ENCODE peak calls at places on chromosomes 12 and 14, in six cellular contexts. X is right lobe of liver; K is naive B cell; P is sciatic nerve; Z is aorta; O is activated CD4-positive, alpha-beta T cell treated with anti-CD3 and anti-CD28 coated beads for 36 hours. R is an unnamed sample.

GRCh38 chr12:132454154-132454948 is 35.6 kb upstream of the FBRSL1 start:
- ATAC-seq in O (no peak), K (no peak), X (no peak), Z (no peak), P (no peak), R (no peak)

GRCh38 chr14:34029921-34030334 is 79.1 kb upstream of the EGLN3 start:
- ATAC-seq in P (peak; percentile 96), X (no peak), O (no peak), Z (peak; percentile 75), K (no peak), R (peak; percentile 77)

GRCh38 chr14:92507174-92507768 is 6.3 kb upstream of the RIN3 start:
- ATAC-seq in P (peak; percentile 48), Z (no peak), X (peak; percentile 18), K (peak; percentile 87), O (no peak), R (no peak)

GRCh38 chr12:124687695-124688301 is 120.4 kb upstream of the NCOR2 start:
- ATAC-seq in K (peak; percentile 36), O (peak; percentile 33), X (peak; percentile 30), P (peak; percentile 54), Z (peak; percentile 37), R (peak; percentile 27)

GRCh38 chr14:55416866-55417265 is 5.2 kb upstream of the ATG14 start:
- ATAC-seq in P (no peak), X (no peak), O (peak; percentile 67), K (no peak), Z (no peak), R (no peak)

GRCh38 chr14:33163109-33163508 is 224.4 kb downstream of the NPAS3 start:
- ATAC-seq in O (no peak), K (no peak), Z (no peak), P (no peak), X (no peak), R (no peak)

GRCh38 chr12:106744600-106744999 is 29.9 kb upstream of the RIC8B start:
- ATAC-seq in K (no peak), X (no peak), Z (no peak), P (no peak), O (no peak), R (no peak)

GRCh38 chr12:111170559-111170958 is 198.3 kb downstream of the PHETA1 start:
- ATAC-seq in X (peak; percentile 3), O (no peak), P (peak; percentile 72), Z (no peak), K (peak; percentile 73), R (peak; percentile 14)

GRCh38 chr12:6959376-6960290 is 8.5 kb downstream of the PTPN6 start:
- ATAC-seq in O (no peak), K (peak; percentile 52), X (peak; percentile 1), P (peak; percentile 7), Z (no peak), R (peak; percentile 20)

GRCh38 chr14:25097120-25097519 is 47.2 kb upstream of the STXBP6 start:
- ATAC-seq in K (no peak), X (no peak), O (no peak), P (no peak), Z (no peak), R (no peak)

GRCh38 chr14:52922656-52923055 is 28.2 kb downstream of the FERMT2 start:
- ATAC-seq in K (no peak), Z (no peak), P (no peak), O (no peak), X (no peak), R (no peak)

GRCh38 chr14:96267336-96267735 is 11.3 kb downstream of the BDKRB1 start:
- ATAC-seq in O (no peak), P (peak; percentile 19), K (no peak), X (peak; percentile 21), Z (no peak), R (no peak)

GRCh38 chr12:6183689-6184441 is 16.3 kb upstream of the CD9 start:
- ATAC-seq in Z (peak; percentile 31), K (no peak), O (no peak), X (peak; percentile 71), P (peak; percentile 12), R (peak; percentile 59)

GRCh38 chr14:23538785-23539184 is 12.8 kb downstream of the ZFHX2 start:
- ATAC-seq in X (no peak), K (no peak), O (no peak), P (peak; percentile 53), Z (peak; percentile 53), R (no peak)

GRCh38 chr14:35088514-35088913 is 33.3 kb downstream of the PPP2R3C start:
- ATAC-seq in O (no peak), K (no peak), Z (no peak), X (no peak), P (no peak), R (no peak)

GRCh38 chr12:47883663-47884195 is 21.1 kb downstream of the VDR start:
- ATAC-seq in Z (no peak), O (no peak), K (no peak), P (no peak), X (no peak), R (no peak)

GRCh38 chr12:85835417-85835809 is 796 bp downstream of the RASSF9 start:
- ATAC-seq in O (no peak), X (no peak), P (peak; percentile 59), Z (no peak), K (no peak), R (no peak)

GRCh38 chr14:61091657-61092273 is 110.7 kb downstream of the SLC38A6 start:
- ATAC-seq in O (no peak), K (no peak), X (no peak), P (peak; percentile 52), Z (peak; percentile 62), R (no peak)

GRCh38 chr14:36662543-36663403 is 1.1 kb downstream of the PAX9 start:
- ATAC-seq in K (no peak), X (no peak), Z (peak; percentile 42), P (peak; percentile 48), O (no peak), R (no peak)

GRCh38 chr14:99737451-99737951 is 53.4 kb downstream of the CYP46A1 start:
- ATAC-seq in K (no peak), X (peak; percentile 61), Z (peak; percentile 84), O (no peak), P (peak; percentile 61), R (peak; percentile 72)

GRCh38 chr12:11812558-11813421 is 163.3 kb downstream of the ETV6 start:
- ATAC-seq in O (peak; percentile 49), P (peak; percentile 83), X (peak; percentile 59), K (peak; percentile 88), Z (peak; percentile 68), R (peak; percentile 62)